ENCODE peak calls at places on chromosomes 2 and 18, in nine cellular contexts. P, G, B, I, T, U, K, S and D are unnamed samples.

GRCh38 chr2:70479816-70480215 is 73.8 kb downstream of the TGFA start:
- DNase-seq in P (no peak), G (no peak), B (no peak), I (no peak), T (no peak), U (no peak), K (no peak), S (no peak), D (no peak)

GRCh38 chr2:232520088-232520487 is at the start of gene PRSS56:
- DNase-seq in P (no peak), G (no peak), B (no peak), I (no peak), T (no peak), U (no peak), K (no peak), S (no peak), D (no peak)

GRCh38 chr2:152134488-152135280 is 35.8 kb upstream of the CACNB4 start:
- DNase-seq in P (no peak), G (no peak), B (no peak), I (no peak), T (no peak), U (no peak), K (no peak), S (no peak), D (no peak)

GRCh38 chr2:142881619-142882018 is 4.2 kb downstream of the KYNU start:
- DNase-seq in P (no peak), G (no peak), B (no peak), I (no peak), T (no peak), U (no peak), K (no peak), S (no peak), D (no peak)

GRCh38 chr2:227370791-227371312 is 8.3 kb downstream of the TM4SF20 start:
- DNase-seq in P (peak; percentile 76), G (no peak), B (no peak), I (no peak), T (no peak), U (no peak), K (peak; percentile 74), S (no peak), D (no peak)

GRCh38 chr18:79458131-79458838 is 62.6 kb downstream of the NFATC1 start:
- DNase-seq in P (no peak), G (peak; percentile 49), B (no peak), I (no peak), T (no peak), U (no peak), K (peak; percentile 46), S (no peak), D (no peak)

GRCh38 chr2:64017811-64018714 is 1.2 kb downstream of the VPS54 start:
- DNase-seq in P (peak; percentile 33), G (no peak), B (no peak), I (no peak), T (peak; percentile 14), U (no peak), K (no peak), S (no peak), D (no peak)

GRCh38 chr2:113784823-113785744 is 28.6 kb upstream of the SLC35F5 start:
- DNase-seq in P (no peak), G (no peak), B (no peak), I (no peak), T (no peak), U (no peak), K (no peak), S (no peak), D (no peak)

GRCh38 chr18:32276896-32277295 is 87.1 kb downstream of the MEP1B start:
- DNase-seq in P (no peak), G (no peak), B (no peak), I (no peak), T (no peak), U (no peak), K (no peak), S (no peak), D (no peak)

GRCh38 chr2:40097691-40098376 is 318.8 kb upstream of the THUMPD2 start:
- DNase-seq in P (no peak), G (no peak), B (no peak), I (no peak), T (no peak), U (no peak), K (no peak), S (no peak), D (no peak)

GRCh38 chr2:209472386-209472832 is 48.6 kb downstream of the MAP2 start:
- DNase-seq in P (peak; percentile 79), G (peak; percentile 4), B (no peak), I (no peak), T (no peak), U (no peak), K (no peak), S (no peak), D (no peak)

GRCh38 chr2:122639721-122640120 is 884.3 kb downstream of the TSN start:
- DNase-seq in P (no peak), G (no peak), B (no peak), I (no peak), T (no peak), U (no peak), K (no peak), S (no peak), D (no peak)

GRCh38 chr2:177328056-177328455 is 63.5 kb upstream of the NFE2L2 start:
- DNase-seq in P (no peak), G (no peak), B (no peak), I (no peak), T (no peak), U (no peak), K (no peak), S (no peak), D (no peak)

GRCh38 chr18:32909798-32910561 is 137.2 kb upstream of the KLHL14 start:
- DNase-seq in P (no peak), G (no peak), B (no peak), I (no peak), T (no peak), U (no peak), K (no peak), S (no peak), D (no peak)

GRCh38 chr2:222671259-222672067 is at the start of gene MOGAT1:
- DNase-seq in P (no peak), G (no peak), B (no peak), I (no peak), T (peak; percentile 26), U (no peak), K (peak; percentile 48), S (peak; percentile 76), D (no peak)